ENCODE peak calls at places on chromosome 11, in ten cellular contexts. Y, K, Q, S, X, P, M, Z, I and U are unnamed samples.

GRCh38 chr11:79092791-79093313 is 348.0 kb downstream of the TENM4 start:
- DNase-seq in I (no peak), X (no peak), S (peak), M (no peak), Y (peak), Z (no peak), K (no peak), P (peak), Q (no peak), U (no peak)

GRCh38 chr11:41921991-41922390 is 462.5 kb upstream of the LRRC4C start:
- DNase-seq in Y (no peak), X (no peak), Z (no peak), S (no peak), P (no peak), M (no peak), I (no peak), Q (no peak), K (no peak), U (peak)

GRCh38 chr11:16395601-16396000 is 39.3 kb upstream of the SOX6 start:
- DNase-seq in I (no peak), S (no peak), M (no peak), X (no peak), Z (no peak), Y (no peak), K (no peak), Q (no peak), P (peak), U (no peak)

GRCh38 chr11:8699903-8700302 is 17.3 kb downstream of the RPL27A start:
- DNase-seq in K (no peak), X (peak), S (peak), P (peak), M (no peak), Y (no peak), Z (no peak), Q (no peak), I (no peak), U (no peak)

GRCh38 chr11:95296165-95296564 is 65.2 kb upstream of the SESN3 start:
- DNase-seq in Y (no peak), X (no peak), P (no peak), I (no peak), Z (no peak), M (peak), K (no peak), Q (peak), S (no peak), U (no peak)

GRCh38 chr11:3126207-3126865 is 38.8 kb downstream of the OSBPL5 start:
- DNase-seq in K (no peak), Q (no peak), M (no peak), P (no peak), Z (peak), X (no peak), Y (no peak), S (no peak), I (no peak), U (peak)

GRCh38 chr11:19938051-19938856 is 222.0 kb downstream of the DBX1 start:
- DNase-seq in P (peak), M (peak), I (no peak), Q (peak), Y (no peak), S (peak), Z (no peak), K (no peak), X (peak), U (peak)

GRCh38 chr11:62446091-62446490 is 27.3 kb downstream of the SCGB1A1 start:
- DNase-seq in Z (no peak), P (no peak), X (no peak), S (no peak), I (no peak), Q (no peak), M (no peak), K (no peak), Y (no peak), U (no peak)